ENCODE peak calls at places on chromosome 1, in four cellular contexts. W, P, X and H are unnamed samples.
A peak's percentile ranks its signal among the peaks of the same experiment; 100 is the strongest.

GRCh38 chr1:238409191-238409846 is 518.6 kb upstream of the ZP4 start:
- DNase-seq in W (no peak), P (no peak), X (no peak), H (no peak)

GRCh38 chr1:27033059-27033746 is 20.6 kb upstream of the TENT5B start:
- DNase-seq in W (no peak), P (no peak), X (no peak), H (no peak)

GRCh38 chr1:244100276-244100675 is 49.2 kb downstream of the ZBTB18 start:
- DNase-seq in W (no peak), P (no peak), X (no peak), H (no peak)

GRCh38 chr1:89821322-89822108 is 683 bp downstream of the LRRC8D start:
- DNase-seq in W (peak; percentile 44), P (peak; percentile 27), X (peak; percentile 57), H (no peak)

GRCh38 chr1:179775009-179775408 is 31.9 kb downstream of the FAM163A start:
- DNase-seq in W (no peak), P (no peak), X (no peak), H (no peak)

GRCh38 chr1:172609528-172609927 is 49.4 kb upstream of the FASLG start:
- DNase-seq in W (no peak), P (no peak), X (no peak), H (no peak)

GRCh38 chr1:34870395-34870794 is 10.8 kb upstream of the SMIM12 start:
- DNase-seq in W (no peak), P (no peak), X (no peak), H (no peak)

GRCh38 chr1:230167419-230167852 is 100.4 kb downstream of the GALNT2 start:
- DNase-seq in W (no peak), P (no peak), X (peak; percentile 40), H (peak; percentile 76)

GRCh38 chr1:170194451-170194850 is 48.7 kb downstream of the NTMT2 start:
- DNase-seq in W (no peak), P (no peak), X (no peak), H (no peak)

GRCh38 chr1:166233750-166234366 is 67.1 kb upstream of the FAM78B start:
- DNase-seq in W (no peak), P (no peak), X (no peak), H (no peak)

GRCh38 chr1:4076346-4076745 is 176.3 kb upstream of the C1orf174 start:
- DNase-seq in W (no peak), P (no peak), X (no peak), H (no peak)

GRCh38 chr1:162145280-162145965 is 75.9 kb downstream of the NOS1AP start:
- DNase-seq in W (no peak), P (no peak), X (no peak), H (no peak)

GRCh38 chr1:107153033-107153432 is 12.2 kb downstream of the NTNG1 start:
- DNase-seq in W (no peak), P (no peak), X (no peak), H (no peak)

GRCh38 chr1:175188936-175189335 is 3.6 kb downstream of the KIAA0040 start:
- DNase-seq in W (peak; percentile 35), P (no peak), X (no peak), H (no peak)

GRCh38 chr1:76053021-76053420 is 21.5 kb upstream of the ST6GALNAC3 start:
- DNase-seq in W (no peak), P (no peak), X (no peak), H (no peak)

GRCh38 chr1:173095632-173096031 is 44.9 kb upstream of the TNFSF18 start:
- DNase-seq in W (no peak), P (no peak), X (no peak), H (no peak)

GRCh38 chr1:76854255-76854654 is 13.0 kb upstream of the ST6GALNAC5 start:
- DNase-seq in W (no peak), P (no peak), X (no peak), H (no peak)

GRCh38 chr1:41529621-41530395 is 45.3 kb upstream of the EDN2 start:
- DNase-seq in W (no peak), P (no peak), X (no peak), H (no peak)

GRCh38 chr1:31412205-31412604 is 808 bp upstream of the SERINC2 start:
- DNase-seq in W (no peak), P (no peak), X (no peak), H (no peak)

GRCh38 chr1:155591770-155592169 is 18.2 kb upstream of the MSTO1 start:
- DNase-seq in W (no peak), P (no peak), X (no peak), H (no peak)

GRCh38 chr1:83626603-83627002 is 372.3 kb downstream of the TTLL7 start:
- DNase-seq in W (no peak), P (no peak), X (no peak), H (no peak)

GRCh38 chr1:62131093-62131725 is 63.4 kb upstream of the L1TD1 start:
- DNase-seq in W (no peak), P (no peak), X (no peak), H (no peak)